ENCODE peak calls at places on chromosomes 6 and 20, in ten cellular contexts. B is HCT116; P is HTR-8/SVneo; E is HFF-Myc; I is stimulated activated CD4-positive, alpha-beta T cell treated with anti-CD3 and anti-CD28 coated beads, Interleukin-15, amount 100 ng/mL, for 1 hour; L is GM20000; O is GM13977; C is NCI-H1436; Z is heart right ventricle; U is heart left ventricle. T is an unnamed sample.

GRCh38 chr6:27553123-27553904 is 80.4 kb upstream of the ZNF184 start:
- DNase-seq in B (no peak), P (peak), E (peak), I (no peak), L (peak), O (peak), C (no peak), Z (no peak), U (no peak), T (no peak)

GRCh38 chr6:17589402-17590116 is 10.5 kb upstream of the FAM8A1 start:
- DNase-seq in B (peak), P (peak), E (peak), I (no peak), L (no peak), O (no peak), C (no peak), Z (no peak), U (no peak), T (no peak)

GRCh38 chr20:52365688-52366087 is 174.1 kb upstream of the ZFP64 start:
- DNase-seq in B (no peak), P (no peak), E (no peak), I (no peak), L (no peak), O (no peak), C (no peak), Z (no peak), U (no peak), T (no peak)

GRCh38 chr20:62983210-62983609 is 23.6 kb downstream of the BHLHE23 start:
- DNase-seq in B (no peak), P (no peak), E (no peak), I (no peak), L (no peak), O (no peak), C (no peak), Z (no peak), U (no peak), T (no peak)

GRCh38 chr6:5082487-5083306 is 2.4 kb upstream of the PPP1R3G start:
- DNase-seq in B (peak), P (peak), E (no peak), I (no peak), L (no peak), O (no peak), C (no peak), Z (no peak), U (no peak), T (no peak)

GRCh38 chr6:37705239-37706051 is 7.8 kb upstream of the MDGA1 start:
- DNase-seq in B (no peak), P (no peak), E (peak), I (peak), L (peak), O (peak), C (peak), Z (peak), U (peak), T (peak)

GRCh38 chr20:6007094-6007528 is 46.7 kb downstream of the LRRN4 start:
- DNase-seq in B (no peak), P (no peak), E (no peak), I (no peak), L (no peak), O (no peak), C (no peak), Z (no peak), U (no peak), T (no peak)

GRCh38 chr6:139525415-139525814 is 151.0 kb upstream of the CITED2 start:
- DNase-seq in B (no peak), P (no peak), E (no peak), I (no peak), L (no peak), O (no peak), C (no peak), Z (no peak), U (no peak), T (no peak)

GRCh38 chr6:133953634-133954415 is 801 bp downstream of the TBPL1 start:
- DNase-seq in B (no peak), P (no peak), E (no peak), I (no peak), L (no peak), O (no peak), C (no peak), Z (no peak), U (no peak), T (no peak)

GRCh38 chr6:32126880-32127279 is 1.2 kb downstream of the ATF6B start:
- DNase-seq in B (no peak), P (no peak), E (no peak), I (no peak), L (no peak), O (no peak), C (no peak), Z (no peak), U (no peak), T (no peak)

GRCh38 chr6:157184202-157185015 is 138.9 kb downstream of the TMEM242 start:
- DNase-seq in B (peak), P (peak), E (no peak), I (peak), L (peak), O (peak), C (peak), Z (peak), U (peak), T (peak)

GRCh38 chr6:109701774-109702173 is 10.7 kb downstream of the FIG4 start:
- DNase-seq in B (no peak), P (no peak), E (no peak), I (no peak), L (no peak), O (no peak), C (no peak), Z (no peak), U (no peak), T (no peak)

GRCh38 chr6:109526905-109527628 is 44.0 kb upstream of the ZBTB24 start:
- DNase-seq in B (peak), P (peak), E (peak), I (no peak), L (peak), O (peak), C (peak), Z (no peak), U (peak), T (peak)

GRCh38 chr20:45061244-45061643 is 39.7 kb downstream of the KCNS1 start:
- DNase-seq in B (peak), P (peak), E (no peak), I (no peak), L (no peak), O (no peak), C (no peak), Z (no peak), U (no peak), T (no peak)

GRCh38 chr6:147223751-147224150 is 19.5 kb downstream of the STXBP5 start:
- DNase-seq in B (no peak), P (no peak), E (no peak), I (no peak), L (no peak), O (no peak), C (no peak), Z (no peak), U (no peak), T (no peak)

GRCh38 chr20:25278636-25279361 is 30.9 kb downstream of the PYGB start:
- DNase-seq in B (no peak), P (no peak), E (no peak), I (no peak), L (no peak), O (no peak), C (no peak), Z (no peak), U (peak), T (no peak)

GRCh38 chr6:164926686-164927085 is 382.7 kb downstream of the C6orf118 start:
- DNase-seq in B (no peak), P (no peak), E (no peak), I (no peak), L (no peak), O (no peak), C (no peak), Z (no peak), U (no peak), T (no peak)

GRCh38 chr6:75230484-75231325 is 12.9 kb downstream of the COX7A2 start:
- DNase-seq in B (peak), P (peak), E (no peak), I (no peak), L (peak), O (no peak), C (no peak), Z (no peak), U (no peak), T (no peak)

GRCh38 chr6:26187981-26188635 is 100.9 kb downstream of the HFE start:
- DNase-seq in B (peak), P (no peak), E (peak), I (no peak), L (no peak), O (no peak), C (no peak), Z (no peak), U (no peak), T (no peak)

GRCh38 chr6:134437376-134437775 is 119.5 kb upstream of the SGK1 start:
- DNase-seq in B (no peak), P (no peak), E (no peak), I (no peak), L (peak), O (peak), C (no peak), Z (no peak), U (no peak), T (peak)

GRCh38 chr6:26555505-26556262 is 17.5 kb downstream of the HMGN4 start:
- DNase-seq in B (no peak), P (no peak), E (no peak), I (no peak), L (no peak), O (no peak), C (no peak), Z (no peak), U (no peak), T (no peak)

GRCh38 chr20:38239406-38239805 is 21.1 kb downstream of the KIAA1755 start:
- DNase-seq in B (no peak), P (no peak), E (no peak), I (no peak), L (no peak), O (no peak), C (no peak), Z (no peak), U (no peak), T (no peak)

GRCh38 chr6:134468633-134469032 is 150.7 kb upstream of the SGK1 start:
- DNase-seq in B (no peak), P (no peak), E (no peak), I (no peak), L (no peak), O (no peak), C (no peak), Z (no peak), U (no peak), T (no peak)

GRCh38 chr6:46993846-46994245 is 48.3 kb downstream of the ADGRF1 start:
- DNase-seq in B (peak), P (peak), E (peak), I (no peak), L (no peak), O (no peak), C (no peak), Z (no peak), U (no peak), T (no peak)

GRCh38 chr6:170393807-170394399 is 87.3 kb downstream of the FAM120B start:
- DNase-seq in B (no peak), P (no peak), E (no peak), I (no peak), L (no peak), O (no peak), C (no peak), Z (no peak), U (no peak), T (no peak)

GRCh38 chr20:41508335-41508734 is 109.8 kb downstream of the CHD6 start:
- DNase-seq in B (no peak), P (no peak), E (no peak), I (no peak), L (no peak), O (no peak), C (no peak), Z (no peak), U (no peak), T (no peak)

T was measured in CD8-positive, alpha-beta memory T cell.